ENCODE peak calls at places on chromosomes 6 and 20, in nine cellular contexts. Y is HL-60, G is GM12891, U is HCT116, P is suprapubic skin, I is breast epithelium, C is endothelial cell of umbilical vein, R is H1, Z is transverse colon. N is an unnamed sample.

GRCh38 chr6:2038096-2038495 is 207.3 kb downstream of the GMDS start:
- DNase-seq in Y (no peak), G (no peak), U (no peak), P (no peak), I (no peak), C (no peak), R (no peak), Z (peak; percentile 14), N (no peak)

GRCh38 chr20:39813190-39813829 is 851.2 kb downstream of the DHX35 start:
- DNase-seq in Y (no peak), G (no peak), U (no peak), P (no peak), I (no peak), C (no peak), R (no peak), Z (no peak), N (no peak)

GRCh38 chr20:56702931-56703840 is 74.1 kb downstream of the TFAP2C start:
- DNase-seq in Y (no peak), G (no peak), U (no peak), P (no peak), I (no peak), C (no peak), R (no peak), Z (no peak), N (no peak)

GRCh38 chr6:10749734-10750133 is 2.1 kb downstream of the TMEM14B start:
- DNase-seq in Y (no peak), G (no peak), U (no peak), P (no peak), I (no peak), C (no peak), R (no peak), Z (no peak), N (no peak)

GRCh38 chr6:148455674-148456559 is 113.3 kb downstream of the SASH1 start:
- DNase-seq in Y (no peak), G (no peak), U (no peak), P (no peak), I (no peak), C (peak; percentile 33), R (no peak), Z (no peak), N (no peak)

GRCh38 chr20:58700823-58701222 is 8.2 kb downstream of the NPEPL1 start:
- DNase-seq in Y (no peak), G (no peak), U (no peak), P (peak; percentile 69), I (no peak), C (no peak), R (no peak), Z (peak; percentile 5), N (no peak)

GRCh38 chr6:36508532-36508931 is 38.7 kb downstream of the STK38 start:
- DNase-seq in Y (no peak), G (no peak), U (no peak), P (no peak), I (no peak), C (no peak), R (no peak), Z (no peak), N (no peak)

GRCh38 chr20:8005033-8005432 is 14.5 kb downstream of the TMX4 start:
- DNase-seq in Y (no peak), G (no peak), U (no peak), P (no peak), I (no peak), C (no peak), R (no peak), Z (no peak), N (no peak)

GRCh38 chr6:154572592-154572991 is 62.1 kb upstream of the CNKSR3 start:
- DNase-seq in Y (no peak), G (no peak), U (no peak), P (no peak), I (no peak), C (no peak), R (no peak), Z (no peak), N (no peak)

GRCh38 chr6:154566866-154567265 is 56.4 kb upstream of the CNKSR3 start:
- DNase-seq in Y (no peak), G (no peak), U (no peak), P (no peak), I (no peak), C (no peak), R (no peak), Z (peak; percentile 15), N (no peak)

GRCh38 chr6:154567695-154568220 is 57.3 kb upstream of the CNKSR3 start:
- DNase-seq in Y (no peak), G (no peak), U (no peak), P (no peak), I (no peak), C (no peak), R (no peak), Z (no peak), N (no peak)

GRCh38 chr6:154570505-154570904 is 60.0 kb upstream of the CNKSR3 start:
- DNase-seq in Y (no peak), G (no peak), U (no peak), P (no peak), I (no peak), C (no peak), R (no peak), Z (no peak), N (no peak)

DNA sequence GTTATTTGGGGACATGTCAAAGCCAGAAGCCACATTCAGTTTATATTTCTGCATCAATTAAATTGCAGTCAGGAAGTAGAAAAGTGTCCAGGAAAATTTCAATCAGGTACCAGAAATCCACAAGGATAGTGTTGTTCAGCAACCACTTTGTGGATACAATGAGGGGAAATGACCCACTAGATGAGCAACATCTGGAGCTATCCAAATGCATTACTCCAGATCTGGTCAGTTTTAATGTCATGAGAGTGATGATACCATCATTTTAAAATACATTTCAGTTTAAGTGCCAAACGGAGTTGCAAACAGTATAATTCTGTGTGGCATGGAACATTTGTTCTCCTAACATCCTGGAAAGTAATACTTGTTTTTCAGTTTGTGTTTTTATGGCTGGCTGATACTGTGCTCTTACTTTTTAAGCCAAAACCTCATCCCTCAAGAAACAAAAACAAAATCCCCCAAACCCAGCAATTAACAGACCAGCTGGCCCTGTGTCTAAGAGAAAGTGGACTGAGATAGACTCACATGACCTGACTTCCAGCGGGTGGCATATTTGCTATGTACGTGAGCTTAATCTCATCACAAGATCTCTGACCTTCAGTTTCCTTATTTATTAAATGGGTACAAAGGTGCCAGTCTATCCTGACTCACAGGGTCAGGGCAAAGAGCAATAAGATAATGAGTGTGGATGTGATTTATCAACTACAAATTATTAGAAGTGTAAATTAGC is 58.8 kb upstream of the CNKSR3 start:
- DNase-seq in Y (no peak), G (no peak), U (no peak), P (no peak), I (no peak), C (peak; percentile 62), R (no peak), Z (no peak), N (no peak)
- TF ChIP-seq POLR2AphosphoS5 in Y (no peak), G (no peak), U (no peak), P (no peak), I (no peak), C (no peak), R (no peak), Z (peak; percentile 25), N (no peak)

DNA sequence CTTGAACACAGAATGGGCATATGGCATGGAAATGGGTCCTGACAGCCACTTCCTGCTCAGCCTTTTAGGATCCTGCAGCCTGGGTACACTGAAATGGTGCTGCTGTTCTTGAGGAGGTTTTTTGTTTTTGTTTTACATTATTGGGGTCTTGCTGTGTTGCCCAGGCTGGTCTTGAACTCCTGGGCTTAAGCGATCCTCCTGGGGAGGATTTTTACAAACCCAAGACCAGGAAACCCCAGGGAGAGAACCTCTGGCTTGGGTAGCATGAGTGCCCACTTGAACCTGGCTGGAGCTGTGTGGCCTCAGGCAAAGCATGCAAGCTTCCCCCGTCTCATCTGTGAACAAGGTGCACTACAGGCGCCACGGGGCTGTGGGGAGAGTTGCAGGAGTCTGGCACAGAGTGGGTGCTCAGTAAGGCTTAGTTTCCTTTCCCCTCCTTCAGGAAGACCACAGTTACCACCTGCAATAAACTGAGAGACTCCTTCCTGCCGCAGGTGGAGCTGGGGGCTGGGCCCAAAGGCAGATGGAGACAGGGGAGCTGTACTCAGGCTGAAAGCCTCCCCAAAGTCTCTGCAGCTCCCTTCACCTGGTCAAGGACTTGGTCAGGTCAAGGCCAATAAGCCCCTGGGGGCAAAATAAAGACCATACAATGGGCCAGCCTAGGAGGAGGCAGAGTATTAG is 1.8 kb downstream of the SLA2 start:
- DNase-seq in Y (no peak), G (no peak), U (no peak), P (no peak), I (no peak), C (no peak), R (no peak), Z (peak; percentile 41), N (no peak)
- TF ChIP-seq POLR2AphosphoS5 in Y (no peak), G (no peak), U (no peak), P (no peak), I (no peak), C (no peak), R (no peak), Z (no peak), N (no peak)

DNA sequence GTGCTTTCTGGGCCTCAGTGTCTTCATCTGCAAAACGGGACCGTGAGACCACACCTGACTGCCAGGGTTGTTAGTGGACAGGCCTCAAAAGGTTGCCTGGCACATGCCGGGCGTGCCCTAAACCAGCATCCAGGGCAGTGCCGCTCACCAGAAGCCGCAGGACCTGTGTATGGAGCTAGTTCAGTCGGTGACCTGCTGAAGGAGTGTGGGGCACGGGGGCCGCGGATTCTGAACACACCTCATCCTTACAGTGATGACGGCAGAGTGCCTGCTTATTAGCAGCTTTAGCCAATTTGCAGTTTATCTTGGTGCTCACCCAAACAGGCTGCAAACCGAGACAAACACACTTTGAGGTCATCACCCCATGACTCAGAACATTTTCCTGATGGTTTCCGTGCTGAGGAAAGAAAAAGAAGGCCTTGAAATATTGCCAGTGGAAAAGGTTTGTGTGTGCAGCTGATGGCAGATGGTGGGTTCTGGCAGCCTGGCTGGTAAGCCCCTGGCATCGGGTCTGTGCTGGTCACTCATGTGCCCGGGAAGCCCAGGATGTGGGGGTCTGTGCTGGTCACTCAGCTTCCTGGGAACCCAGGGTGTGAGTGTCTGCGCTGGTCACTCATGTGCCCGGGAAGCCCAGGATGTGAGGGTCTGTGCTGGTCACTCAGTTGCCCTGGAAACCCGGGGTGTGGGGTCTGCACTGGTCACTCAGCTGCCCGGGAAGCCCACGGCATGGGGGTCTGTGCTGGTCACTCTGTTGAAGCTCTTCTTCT is 153.8 kb downstream of the ERMARD start:
- DNase-seq in Y (no peak), G (no peak), U (no peak), P (no peak), I (no peak), C (peak; percentile 99), R (no peak), Z (no peak), N (no peak)
- TF ChIP-seq POLR2AphosphoS5 in Y (no peak), G (no peak), U (no peak), P (no peak), I (peak; percentile 51), C (peak; percentile 94), R (no peak), Z (peak; percentile 53), N (peak; percentile 25)

DNA sequence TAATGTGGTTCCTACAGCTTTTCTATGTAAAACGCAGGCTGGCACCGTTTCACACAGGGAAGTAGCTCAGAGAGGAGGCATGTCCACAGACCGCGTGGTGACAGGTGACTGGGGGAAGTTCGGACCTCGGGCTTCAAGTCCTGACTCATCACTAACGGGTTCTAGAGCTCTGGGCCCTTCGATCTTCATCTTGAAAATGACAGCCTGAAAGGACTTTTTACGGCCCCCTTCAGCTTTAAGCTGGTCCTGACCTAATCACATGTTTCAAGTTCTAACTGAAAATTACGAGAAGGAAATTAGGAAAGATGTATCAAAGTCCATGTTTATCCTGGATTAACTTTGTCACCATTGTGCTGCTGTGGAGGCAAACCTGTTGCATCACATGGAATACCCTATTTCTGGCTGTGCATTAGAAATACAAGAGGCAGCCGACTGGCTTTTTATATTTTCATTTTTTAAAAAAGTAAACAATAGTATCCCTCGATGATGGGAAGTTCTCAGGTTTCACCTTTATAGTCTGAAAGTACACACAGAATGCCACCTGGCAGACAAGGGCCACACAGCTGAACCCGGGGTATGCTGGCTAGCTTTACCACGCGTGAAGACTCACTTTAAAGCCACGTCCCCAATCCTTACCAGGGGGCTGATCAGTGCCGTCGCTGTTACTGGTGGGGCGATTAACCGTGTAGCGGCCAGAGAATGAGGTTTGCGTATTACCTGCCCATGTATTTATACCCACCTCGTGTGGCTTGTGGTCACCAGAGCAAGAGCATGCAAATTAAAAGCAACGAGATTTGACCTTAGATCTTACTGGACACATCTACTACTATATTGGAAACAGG is 1.9 kb downstream of the MAN1A1 start:
- DNase-seq in Y (peak; percentile 12), G (no peak), U (no peak), P (no peak), I (no peak), C (no peak), R (no peak), Z (peak; percentile 69), N (no peak)
- TF ChIP-seq POLR2AphosphoS5 in Y (no peak), G (peak; percentile 42), U (no peak), P (no peak), I (no peak), C (no peak), R (no peak), Z (peak; percentile 20), N (no peak)